ENCODE peak calls at places on chromosomes 4 and X, in ten cellular contexts. One of them, this sample, is unnamed.

GRCh38 chr4:25505637-25505991 is 128.6 kb downstream of the ANAPC4 start:
- DNase-seq in CD8-positive, alpha-beta T cell: no peak
- DNase-seq in right lobe of liver: no peak
- DNase-seq in kidney: no peak
- DNase-seq in OCI-LY7: no peak
- DNase-seq in endodermal cell: no peak
- DNase-seq in K562: no peak
- DNase-seq in upper lobe of left lung: no peak
- DNase-seq in brain microvascular endothelial cell: no peak
- DNase-seq in IMR-90: no peak
- DNase-seq in this sample: no peak

GRCh38 chr4:124632439-124632838 is 80.1 kb downstream of the ANKRD50 start:
- DNase-seq in OCI-LY7: no peak
- DNase-seq in kidney: no peak
- DNase-seq in CD8-positive, alpha-beta T cell: no peak
- DNase-seq in brain microvascular endothelial cell: no peak
- DNase-seq in K562: no peak
- DNase-seq in upper lobe of left lung: no peak
- DNase-seq in IMR-90: no peak
- DNase-seq in endodermal cell: no peak
- DNase-seq in right lobe of liver: no peak
- DNase-seq in this sample: no peak

GRCh38 chr4:143616771-143617170 is 83.7 kb downstream of the FREM3 start:
- DNase-seq in right lobe of liver: no peak
- DNase-seq in endodermal cell: no peak
- DNase-seq in brain microvascular endothelial cell: peak; percentile 41
- DNase-seq in upper lobe of left lung: no peak
- DNase-seq in K562: no peak
- DNase-seq in OCI-LY7: no peak
- DNase-seq in kidney: no peak
- DNase-seq in IMR-90: no peak
- DNase-seq in CD8-positive, alpha-beta T cell: no peak
- DNase-seq in this sample: no peak

GRCh38 chr4:184415071-184415470 is 59.3 kb downstream of the IRF2 start:
- DNase-seq in CD8-positive, alpha-beta T cell: no peak
- DNase-seq in endodermal cell: no peak
- DNase-seq in K562: no peak
- DNase-seq in brain microvascular endothelial cell: no peak
- DNase-seq in kidney: no peak
- DNase-seq in OCI-LY7: no peak
- DNase-seq in IMR-90: no peak
- DNase-seq in upper lobe of left lung: no peak
- DNase-seq in right lobe of liver: no peak
- DNase-seq in this sample: no peak

GRCh38 chr4:90766837-90767236 is 639.6 kb downstream of the CCSER1 start:
- DNase-seq in OCI-LY7: no peak
- DNase-seq in K562: no peak
- DNase-seq in IMR-90: no peak
- DNase-seq in kidney: no peak
- DNase-seq in upper lobe of left lung: no peak
- DNase-seq in right lobe of liver: no peak
- DNase-seq in CD8-positive, alpha-beta T cell: no peak
- DNase-seq in endodermal cell: no peak
- DNase-seq in brain microvascular endothelial cell: no peak
- DNase-seq in this sample: no peak

GRCh38 chrX:10781847-10782530 is 161.6 kb upstream of the MID1 start:
- DNase-seq in OCI-LY7: no peak
- DNase-seq in upper lobe of left lung: no peak
- DNase-seq in CD8-positive, alpha-beta T cell: no peak
- DNase-seq in endodermal cell: no peak
- DNase-seq in brain microvascular endothelial cell: no peak
- DNase-seq in IMR-90: no peak
- DNase-seq in K562: no peak
- DNase-seq in kidney: no peak
- DNase-seq in right lobe of liver: no peak
- DNase-seq in this sample: no peak

GRCh38 chrX:9737363-9737762 is 28.3 kb downstream of the GPR143 start:
- DNase-seq in IMR-90: no peak
- DNase-seq in brain microvascular endothelial cell: no peak
- DNase-seq in kidney: no peak
- DNase-seq in right lobe of liver: no peak
- DNase-seq in upper lobe of left lung: no peak
- DNase-seq in CD8-positive, alpha-beta T cell: no peak
- DNase-seq in endodermal cell: no peak
- DNase-seq in K562: no peak
- DNase-seq in OCI-LY7: no peak
- DNase-seq in this sample: no peak

GRCh38 chr4:105343523-105343931 is 130.3 kb downstream of the PPA2 start:
- DNase-seq in endodermal cell: no peak
- DNase-seq in K562: no peak
- DNase-seq in CD8-positive, alpha-beta T cell: no peak
- DNase-seq in right lobe of liver: no peak
- DNase-seq in brain microvascular endothelial cell: peak; percentile 1
- DNase-seq in kidney: no peak
- DNase-seq in IMR-90: peak; percentile 12
- DNase-seq in OCI-LY7: no peak
- DNase-seq in upper lobe of left lung: no peak
- DNase-seq in this sample: no peak

GRCh38 chrX:137031517-137032377 is 2.0 kb downstream of the GPR101 start:
- DNase-seq in upper lobe of left lung: no peak
- DNase-seq in endodermal cell: peak; percentile 68
- DNase-seq in K562: peak; percentile 28
- DNase-seq in OCI-LY7: no peak
- DNase-seq in CD8-positive, alpha-beta T cell: no peak
- DNase-seq in brain microvascular endothelial cell: peak; percentile 28
- DNase-seq in kidney: no peak
- DNase-seq in IMR-90: peak; percentile 10
- DNase-seq in right lobe of liver: peak; percentile 41
- DNase-seq in this sample: no peak

GRCh38 chrX:39752820-39753219 is 344.9 kb downstream of the BCOR start:
- DNase-seq in K562: no peak
- DNase-seq in upper lobe of left lung: no peak
- DNase-seq in IMR-90: peak; percentile 29
- DNase-seq in OCI-LY7: no peak
- DNase-seq in brain microvascular endothelial cell: no peak
- DNase-seq in CD8-positive, alpha-beta T cell: no peak
- DNase-seq in kidney: no peak
- DNase-seq in right lobe of liver: peak; percentile 68
- DNase-seq in endodermal cell: no peak
- DNase-seq in this sample: no peak

GRCh38 chrX:102765794-102766193 is 45.3 kb downstream of the GPRASP3 start:
- DNase-seq in CD8-positive, alpha-beta T cell: no peak
- DNase-seq in OCI-LY7: no peak
- DNase-seq in endodermal cell: no peak
- DNase-seq in kidney: no peak
- DNase-seq in brain microvascular endothelial cell: no peak
- DNase-seq in IMR-90: peak; percentile 68
- DNase-seq in right lobe of liver: no peak
- DNase-seq in upper lobe of left lung: no peak
- DNase-seq in K562: no peak
- DNase-seq in this sample: no peak

GRCh38 chrX:72029473-72030411 is 102.0 kb downstream of the RTL5 start:
- DNase-seq in kidney: no peak
- DNase-seq in OCI-LY7: no peak
- DNase-seq in IMR-90: peak; percentile 90
- DNase-seq in brain microvascular endothelial cell: peak; percentile 76
- DNase-seq in upper lobe of left lung: no peak
- DNase-seq in endodermal cell: peak; percentile 49
- DNase-seq in right lobe of liver: peak; percentile 76
- DNase-seq in K562: no peak
- DNase-seq in CD8-positive, alpha-beta T cell: no peak
- DNase-seq in this sample: no peak

GRCh38 chr4:142548491-142548890 is 297.6 kb downstream of the INPP4B start:
- DNase-seq in upper lobe of left lung: no peak
- DNase-seq in IMR-90: no peak
- DNase-seq in endodermal cell: no peak
- DNase-seq in brain microvascular endothelial cell: no peak
- DNase-seq in kidney: no peak
- DNase-seq in right lobe of liver: no peak
- DNase-seq in OCI-LY7: no peak
- DNase-seq in K562: no peak
- DNase-seq in CD8-positive, alpha-beta T cell: no peak
- DNase-seq in this sample: no peak

GRCh38 chrX:38985375-38985774 is 184.1 kb downstream of the MID1IP1 start:
- DNase-seq in kidney: no peak
- DNase-seq in endodermal cell: no peak
- DNase-seq in OCI-LY7: peak; percentile 75
- DNase-seq in brain microvascular endothelial cell: no peak
- DNase-seq in right lobe of liver: no peak
- DNase-seq in CD8-positive, alpha-beta T cell: no peak
- DNase-seq in IMR-90: peak; percentile 11
- DNase-seq in K562: peak; percentile 22
- DNase-seq in upper lobe of left lung: no peak
- DNase-seq in this sample: no peak

GRCh38 chr4:139457318-139457717 is 3.4 kb downstream of the RAB33B start:
- DNase-seq in kidney: no peak
- DNase-seq in K562: no peak
- DNase-seq in endodermal cell: no peak
- DNase-seq in upper lobe of left lung: no peak
- DNase-seq in IMR-90: no peak
- DNase-seq in OCI-LY7: no peak
- DNase-seq in brain microvascular endothelial cell: no peak
- DNase-seq in CD8-positive, alpha-beta T cell: no peak
- DNase-seq in right lobe of liver: no peak
- DNase-seq in this sample: no peak

GRCh38 chrX:14427614-14428013 is 101.7 kb upstream of the GLRA2 start:
- DNase-seq in K562: no peak
- DNase-seq in CD8-positive, alpha-beta T cell: no peak
- DNase-seq in OCI-LY7: no peak
- DNase-seq in right lobe of liver: no peak
- DNase-seq in kidney: no peak
- DNase-seq in IMR-90: no peak
- DNase-seq in brain microvascular endothelial cell: no peak
- DNase-seq in upper lobe of left lung: no peak
- DNase-seq in endodermal cell: no peak
- DNase-seq in this sample: no peak

GRCh38 chr4:1242506-1243450 is 6.2 kb downstream of the CTBP1 start:
- DNase-seq in brain microvascular endothelial cell: no peak
- DNase-seq in IMR-90: no peak
- DNase-seq in CD8-positive, alpha-beta T cell: no peak
- DNase-seq in right lobe of liver: no peak
- DNase-seq in endodermal cell: peak; percentile 38
- DNase-seq in OCI-LY7: no peak
- DNase-seq in K562: no peak
- DNase-seq in kidney: peak; percentile 64
- DNase-seq in upper lobe of left lung: peak; percentile 13
- DNase-seq in this sample: no peak

GRCh38 chr4:118813561-118813960 is 22.4 kb downstream of the SEC24D start:
- DNase-seq in kidney: no peak
- DNase-seq in upper lobe of left lung: no peak
- DNase-seq in endodermal cell: no peak
- DNase-seq in K562: no peak
- DNase-seq in brain microvascular endothelial cell: no peak
- DNase-seq in IMR-90: no peak
- DNase-seq in CD8-positive, alpha-beta T cell: no peak
- DNase-seq in right lobe of liver: no peak
- DNase-seq in OCI-LY7: no peak
- DNase-seq in this sample: no peak
- H3K36me3 ChIP-seq in kidney: peaks cover 25% of the 10 kb centered on the region
- H3K36me3 ChIP-seq in upper lobe of left lung: peaks cover 61% of the 10 kb centered on the region
- H3K36me3 ChIP-seq in endodermal cell: peaks cover 88% of the 10 kb centered on the region
- H3K36me3 ChIP-seq in K562: peaks cover 54% of the 10 kb centered on the region
- H3K36me3 ChIP-seq in brain microvascular endothelial cell: peaks cover 85% of the 10 kb centered on the region
- H3K36me3 ChIP-seq in IMR-90: peaks cover 56% of the 10 kb centered on the region
- H3K36me3 ChIP-seq in CD8-positive, alpha-beta T cell: peaks cover 12% of the 10 kb centered on the region
- H3K36me3 ChIP-seq in right lobe of liver: peaks cover 30% of the 10 kb centered on the region
- H3K36me3 ChIP-seq in OCI-LY7: peaks cover 70% of the 10 kb centered on the region
- H3K36me3 ChIP-seq in this sample: peaks cover 77% of the 10 kb centered on the region

DNA sequence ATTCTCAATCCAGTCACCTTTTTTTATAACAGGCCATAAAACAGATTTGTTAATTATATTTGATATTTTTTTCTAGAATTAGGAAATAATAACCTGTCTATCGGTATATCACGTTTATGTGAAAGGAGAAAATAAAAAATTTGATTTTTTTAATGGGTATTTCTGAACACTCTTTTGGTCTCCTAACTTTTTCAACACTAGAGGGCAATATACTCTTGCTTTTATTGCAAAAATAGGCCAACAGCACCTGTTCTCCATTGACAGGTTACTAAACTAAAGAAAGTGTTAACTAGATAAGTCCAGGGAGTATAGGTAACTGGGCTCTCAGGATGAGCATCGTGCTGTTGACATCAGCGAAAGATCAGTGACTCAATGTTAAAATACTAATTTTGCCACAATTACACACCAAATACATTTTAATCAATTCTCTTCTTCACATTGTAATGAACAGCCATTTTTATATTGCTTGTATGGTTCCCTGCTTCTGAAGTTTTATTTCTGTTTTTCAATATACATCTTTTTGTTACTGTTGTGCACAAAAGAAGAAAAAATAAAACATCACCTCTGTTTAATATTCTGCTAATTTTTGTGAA is 22.8 kb downstream of the NDST4 start:
- DNase-seq in brain microvascular endothelial cell: no peak
- DNase-seq in IMR-90: peak; percentile 0
- DNase-seq in CD8-positive, alpha-beta T cell: no peak
- DNase-seq in kidney: no peak
- DNase-seq in endodermal cell: no peak
- DNase-seq in K562: no peak
- DNase-seq in OCI-LY7: peak; percentile 56
- DNase-seq in right lobe of liver: no peak
- DNase-seq in upper lobe of left lung: no peak
- DNase-seq in this sample: no peak
- TF ChIP-seq CTCF in brain microvascular endothelial cell: peak; percentile 54
- TF ChIP-seq CTCF in IMR-90: peak; percentile 51
- TF ChIP-seq CTCF in CD8-positive, alpha-beta T cell: peak; percentile 35
- TF ChIP-seq CTCF in kidney: peak; percentile 38
- TF ChIP-seq CTCF in endodermal cell: peak; percentile 89
- TF ChIP-seq CTCF in K562: no peak
- TF ChIP-seq CTCF in OCI-LY7: peak; percentile 89
- TF ChIP-seq CTCF in right lobe of liver: peak; percentile 69
- TF ChIP-seq CTCF in upper lobe of left lung: no peak
- TF ChIP-seq CTCF in this sample: peak; percentile 50

GRCh38 chrX:48940404-48940955 is 16.9 kb downstream of the OTUD5 start:
- DNase-seq in endodermal cell: no peak
- DNase-seq in CD8-positive, alpha-beta T cell: no peak
- DNase-seq in right lobe of liver: no peak
- DNase-seq in IMR-90: no peak
- DNase-seq in OCI-LY7: no peak
- DNase-seq in upper lobe of left lung: no peak
- DNase-seq in kidney: no peak
- DNase-seq in K562: peak; percentile 74
- DNase-seq in brain microvascular endothelial cell: no peak
- DNase-seq in this sample: no peak
- H3K36me3 ChIP-seq in endodermal cell: peaks cover 28% of the 10 kb centered on the region
- H3K36me3 ChIP-seq in CD8-positive, alpha-beta T cell: no peaks in the 10 kb centered on the region
- H3K36me3 ChIP-seq in right lobe of liver: no peaks in the 10 kb centered on the region
- H3K36me3 ChIP-seq in IMR-90: peaks cover 25% of the 10 kb centered on the region
- H3K36me3 ChIP-seq in OCI-LY7: peaks cover 49% of the 10 kb centered on the region
- H3K36me3 ChIP-seq in upper lobe of left lung: no peaks in the 10 kb centered on the region
- H3K36me3 ChIP-seq in kidney: peaks cover 11% of the 10 kb centered on the region
- H3K36me3 ChIP-seq in K562: peaks cover 59% of the 10 kb centered on the region
- H3K36me3 ChIP-seq in brain microvascular endothelial cell: peaks cover 2% of the 10 kb centered on the region
- H3K36me3 ChIP-seq in this sample: peaks cover 13% of the 10 kb centered on the region

DNA sequence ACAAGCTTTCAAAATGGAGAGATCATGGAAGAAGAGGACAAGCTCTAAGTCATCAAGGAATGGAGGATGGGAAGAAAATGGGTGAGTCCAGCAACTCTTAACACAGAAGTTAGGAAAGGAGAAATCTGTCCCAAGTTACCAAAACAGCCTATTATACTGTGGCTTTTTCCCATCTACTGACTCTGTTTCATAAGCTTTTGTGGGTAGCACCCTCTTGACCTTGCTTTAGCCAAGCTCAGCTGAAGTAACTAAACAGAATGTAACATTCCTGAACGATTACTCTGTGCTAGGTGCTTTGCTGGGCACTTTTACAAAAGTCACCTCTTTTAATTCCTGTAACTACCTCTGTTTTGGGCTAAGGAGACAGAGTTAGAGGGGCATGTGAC is 54.8 kb downstream of the MAP7D2 start:
- DNase-seq in right lobe of liver: no peak
- DNase-seq in brain microvascular endothelial cell: peak; percentile 8
- DNase-seq in IMR-90: peak; percentile 69
- DNase-seq in OCI-LY7: no peak
- DNase-seq in kidney: no peak
- DNase-seq in endodermal cell: no peak
- DNase-seq in upper lobe of left lung: no peak
- DNase-seq in K562: no peak
- DNase-seq in CD8-positive, alpha-beta T cell: no peak
- DNase-seq in this sample: no peak
- TF ChIP-seq CTCF in right lobe of liver: no peak
- TF ChIP-seq CTCF in brain microvascular endothelial cell: no peak
- TF ChIP-seq CTCF in IMR-90: no peak
- TF ChIP-seq CTCF in OCI-LY7: no peak
- TF ChIP-seq CTCF in kidney: no peak
- TF ChIP-seq CTCF in endodermal cell: no peak
- TF ChIP-seq CTCF in upper lobe of left lung: no peak
- TF ChIP-seq CTCF in K562: no peak
- TF ChIP-seq CTCF in CD8-positive, alpha-beta T cell: no peak
- TF ChIP-seq CTCF in this sample: no peak